ENCODE peak calls at places on chromosomes 16 and 17, in nine cellular contexts. Z, D, K, W, C, S, U, H and V are unnamed samples.
A peak's percentile ranks its signal among the peaks of the same experiment; 100 is the strongest.

GRCh38 chr16:85888405-85889331 is 10.3 kb upstream of the IRF8 start:
- DNase-seq in Z (no peak), D (peak; percentile 86), K (no peak), W (no peak), C (no peak), S (peak; percentile 73), U (no peak), H (peak; percentile 72), V (peak; percentile 20)

GRCh38 chr16:85080923-85081498 is 31.3 kb downstream of the CIBAR2 start:
- DNase-seq in Z (no peak), D (peak; percentile 50), K (no peak), W (no peak), C (no peak), S (no peak), U (no peak), H (no peak), V (no peak)

GRCh38 chr17:33968350-33969044 is 286.6 kb upstream of the CCL2 start:
- DNase-seq in Z (no peak), D (no peak), K (peak; percentile 84), W (no peak), C (no peak), S (peak; percentile 66), U (no peak), H (peak; percentile 15), V (no peak)

GRCh38 chr16:84450176-84450865 is 54.1 kb downstream of the MEAK7 start:
- DNase-seq in Z (no peak), D (no peak), K (no peak), W (peak; percentile 27), C (no peak), S (no peak), U (no peak), H (no peak), V (no peak)

GRCh38 chr17:19443148-19443547 is 32.1 kb downstream of the RNF112 start:
- DNase-seq in Z (no peak), D (no peak), K (no peak), W (no peak), C (no peak), S (no peak), U (no peak), H (no peak), V (no peak)

GRCh38 chr16:15487336-15488284 is 53.2 kb downstream of the BMERB1 start:
- DNase-seq in Z (no peak), D (peak; percentile 46), K (no peak), W (no peak), C (no peak), S (no peak), U (no peak), H (no peak), V (no peak)

GRCh38 chr17:62670202-62670821 is 42.8 kb downstream of the MRC2 start:
- DNase-seq in Z (no peak), D (no peak), K (peak; percentile 53), W (no peak), C (no peak), S (no peak), U (no peak), H (no peak), V (no peak)

GRCh38 chr16:81384006-81384405 is 60.6 kb upstream of the CMIP start:
- DNase-seq in Z (no peak), D (no peak), K (peak; percentile 30), W (no peak), C (no peak), S (no peak), U (no peak), H (no peak), V (no peak)

GRCh38 chr16:15427648-15428239 is 6.6 kb upstream of the BMERB1 start:
- DNase-seq in Z (peak; percentile 51), D (peak; percentile 77), K (peak; percentile 37), W (peak; percentile 57), C (peak; percentile 35), S (peak; percentile 77), U (no peak), H (peak; percentile 40), V (peak; percentile 79)

GRCh38 chr16:85369741-85370528 is 243.2 kb upstream of the GSE1 start:
- DNase-seq in Z (peak; percentile 23), D (peak; percentile 71), K (peak; percentile 47), W (peak; percentile 86), C (peak; percentile 35), S (peak; percentile 69), U (no peak), H (peak; percentile 83), V (peak; percentile 36)